ENCODE peak calls at places on chromosomes 12 and 14, in nine cellular contexts. D, G, T, A, F, V, Z, J and E are unnamed samples. For H3K4me1, the result is how much of the 10 kb centered on the place peaks cover.

GRCh38 chr12:28189774-28190320 is 409 bp upstream of the CCDC91 start:
- DNase-seq in D (peak), G (no peak), T (no peak), A (peak), F (no peak), V (no peak), Z (no peak), J (peak), E (no peak)

GRCh38 chr12:41893491-41893890 is 251.2 kb downstream of the GXYLT1 start:
- DNase-seq in D (no peak), G (no peak), T (no peak), A (no peak), F (no peak), V (no peak), Z (no peak), J (no peak), E (no peak)

GRCh38 chr12:47903927-47904646 is 707 bp downstream of the VDR start:
- DNase-seq in D (peak), G (no peak), T (no peak), A (peak), F (peak), V (no peak), Z (peak), J (peak), E (peak)

GRCh38 chr14:100662850-100663527 is 63.7 kb upstream of the DLK1 start:
- DNase-seq in D (peak), G (peak), T (peak), A (peak), F (no peak), V (peak), Z (peak), J (peak), E (peak)

GRCh38 chr12:87756721-87757120 is 272.5 kb downstream of the C12orf50 start:
- DNase-seq in D (no peak), G (no peak), T (no peak), A (no peak), F (no peak), V (no peak), Z (no peak), J (no peak), E (no peak)

GRCh38 chr14:105394714-105395537 is 3.4 kb upstream of the TEX22 start:
- DNase-seq in D (no peak), G (no peak), T (no peak), A (no peak), F (peak), V (no peak), Z (no peak), J (no peak), E (no peak)

GRCh38 chr12:93698307-93699092 is 21.3 kb downstream of the CRADD start:
- DNase-seq in D (no peak), G (no peak), T (no peak), A (no peak), F (no peak), V (no peak), Z (no peak), J (no peak), E (no peak)

GRCh38 chr12:62128186-62128965 is 131.8 kb upstream of the USP15 start:
- DNase-seq in D (no peak), G (no peak), T (no peak), A (no peak), F (no peak), V (no peak), Z (no peak), J (no peak), E (no peak)

GRCh38 chr14:85308531-85309300 is 221.2 kb upstream of the FLRT2 start:
- DNase-seq in D (no peak), G (peak), T (no peak), A (no peak), F (no peak), V (no peak), Z (no peak), J (no peak), E (no peak)

GRCh38 chr12:46357438-46358324 is 14.9 kb downstream of the SLC38A2 start:
- DNase-seq in D (peak), G (no peak), T (no peak), A (peak), F (no peak), V (no peak), Z (no peak), J (no peak), E (no peak)

GRCh38 chr12:120790114-120790513 is 64.5 kb downstream of the ACADS start:
- DNase-seq in D (no peak), G (no peak), T (no peak), A (no peak), F (no peak), V (no peak), Z (no peak), J (no peak), E (no peak)

GRCh38 chr12:96383991-96384390 is 16.2 kb downstream of the CDK17 start:
- DNase-seq in D (peak), G (no peak), T (no peak), A (no peak), F (no peak), V (no peak), Z (no peak), J (no peak), E (no peak)

GRCh38 chr12:121132601-121133481 is at the start of gene P2RX7:
- DNase-seq in D (peak), G (peak), T (peak), A (peak), F (peak), V (no peak), Z (peak), J (peak), E (peak)

GRCh38 chr14:21714318-21714929 is 40.8 kb upstream of the OR4E1 start:
- DNase-seq in D (no peak), G (no peak), T (no peak), A (no peak), F (no peak), V (no peak), Z (no peak), J (no peak), E (no peak)

GRCh38 chr12:38998887-38999482 is 93.6 kb upstream of the CPNE8 start:
- DNase-seq in D (no peak), G (no peak), T (no peak), A (no peak), F (no peak), V (no peak), Z (no peak), J (no peak), E (no peak)

GRCh38 chr12:131494741-131495524 is 216.0 kb upstream of the SFSWAP start:
- DNase-seq in D (no peak), G (no peak), T (no peak), A (no peak), F (no peak), V (no peak), Z (no peak), J (no peak), E (no peak)

GRCh38 chr12:24380122-24380521 is 430.7 kb upstream of the SOX5 start:
- DNase-seq in D (no peak), G (no peak), T (no peak), A (no peak), F (no peak), V (no peak), Z (no peak), J (no peak), E (no peak)

GRCh38 chr14:90288646-90289355 is 32.4 kb downstream of the PSMC1 start:
- DNase-seq in D (no peak), G (peak), T (no peak), A (no peak), F (no peak), V (no peak), Z (peak), J (no peak), E (no peak)

GRCh38 chr14:105300542-105301102 is at the start of gene BRF1:
- DNase-seq in D (peak), G (peak), T (peak), A (peak), F (peak), V (peak), Z (peak), J (peak), E (peak)

GRCh38 chr12:3123729-3124128 is 46.5 kb downstream of the TSPAN9 start:
- DNase-seq in D (peak), G (no peak), T (no peak), A (no peak), F (no peak), V (no peak), Z (no peak), J (no peak), E (no peak)

GRCh38 chr12:1590083-1590979 is 4.0 kb downstream of the FBXL14 start:
- DNase-seq in D (peak), G (peak), T (no peak), A (no peak), F (no peak), V (no peak), Z (no peak), J (no peak), E (no peak)

GRCh38 chr14:57957441-57957840 is 91.5 kb upstream of the SLC35F4 start:
- DNase-seq in D (no peak), G (no peak), T (no peak), A (no peak), F (no peak), V (no peak), Z (no peak), J (no peak), E (no peak)

GRCh38 chr12:102120886-102121285 is 903 bp downstream of the PARPBP start:
- DNase-seq in D (peak), G (no peak), T (no peak), A (peak), F (no peak), V (no peak), Z (no peak), J (no peak), E (no peak)

GRCh38 chr12:70213707-70214106 is 29.5 kb upstream of the CNOT2 start:
- DNase-seq in D (no peak), G (no peak), T (no peak), A (no peak), F (no peak), V (no peak), Z (no peak), J (no peak), E (no peak)

GRCh38 chr12:10331642-10332239 is 24.1 kb downstream of the KLRD1 start:
- DNase-seq in D (peak), G (peak), T (no peak), A (peak), F (no peak), V (no peak), Z (no peak), J (no peak), E (peak)

GRCh38 chr12:88733003-88733402 is 152.7 kb upstream of the KITLG start:
- DNase-seq in D (no peak), G (no peak), T (no peak), A (no peak), F (no peak), V (no peak), Z (no peak), J (no peak), E (no peak)

DNA sequence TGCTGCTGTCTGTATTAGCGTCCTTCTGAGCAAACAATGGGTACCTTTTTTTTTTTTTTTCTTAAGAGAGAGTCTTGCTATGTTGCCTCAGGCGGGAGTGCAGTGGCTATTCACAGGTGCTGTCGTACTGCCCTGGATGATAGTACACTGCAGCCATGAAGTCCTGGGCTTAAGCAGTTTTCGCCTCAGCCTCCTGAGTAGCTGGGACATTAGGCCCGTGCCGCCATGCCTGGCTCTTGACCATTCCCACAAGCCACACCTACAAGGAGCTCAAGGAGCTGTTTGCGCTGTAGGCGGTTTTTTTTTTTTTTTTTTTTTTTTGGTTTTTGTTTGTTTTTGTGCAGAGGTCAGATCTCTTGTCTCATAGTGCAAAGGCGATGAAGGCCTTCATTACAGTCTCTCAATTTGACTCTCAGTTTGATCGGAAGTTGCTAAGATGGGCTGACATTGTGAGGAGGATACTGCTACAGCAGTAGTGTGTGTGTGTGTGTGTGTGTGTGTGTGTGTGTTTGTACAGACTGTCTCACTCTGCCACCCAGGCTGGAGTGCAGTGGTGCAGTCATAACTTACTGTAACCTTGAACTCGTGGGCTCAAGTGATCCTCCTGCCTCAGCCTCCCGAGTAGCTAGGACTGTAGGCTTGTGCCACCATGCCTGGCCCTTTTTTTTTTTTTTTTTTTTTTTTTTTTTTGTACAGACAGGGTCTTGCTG is 34.2 kb downstream of the TRAF3 start:
- DNase-seq in D (no peak), G (no peak), T (no peak), A (no peak), F (no peak), V (no peak), Z (no peak), J (no peak), E (no peak)
- H3K4me1 ChIP-seq in D (under half), G (under half), T (under half), A (under half), F (under half), V (under half), Z (under half), J (under half), E (under half)

GRCh38 chr12:52258335-52258901 is 16.0 kb upstream of the KRT86 start:
- DNase-seq in D (no peak), G (peak), T (no peak), A (no peak), F (peak), V (no peak), Z (no peak), J (no peak), E (no peak)
- H3K4me3 ChIP-seq in D (peak), G (no peak), T (no peak), A (no peak), F (no peak), V (no peak), Z (peak), J (no peak), E (no peak)

GRCh38 chr14:98172243-98172778 is 1099.7 kb downstream of the BCL11B start:
- DNase-seq in D (no peak), G (no peak), T (no peak), A (peak), F (no peak), V (no peak), Z (no peak), J (no peak), E (no peak)
- H3K4me1 ChIP-seq in D (under half), G (under half), T (under half), A (half or more), F (under half), V (half or more), Z (under half), J (half or more), E (half or more)

DNA sequence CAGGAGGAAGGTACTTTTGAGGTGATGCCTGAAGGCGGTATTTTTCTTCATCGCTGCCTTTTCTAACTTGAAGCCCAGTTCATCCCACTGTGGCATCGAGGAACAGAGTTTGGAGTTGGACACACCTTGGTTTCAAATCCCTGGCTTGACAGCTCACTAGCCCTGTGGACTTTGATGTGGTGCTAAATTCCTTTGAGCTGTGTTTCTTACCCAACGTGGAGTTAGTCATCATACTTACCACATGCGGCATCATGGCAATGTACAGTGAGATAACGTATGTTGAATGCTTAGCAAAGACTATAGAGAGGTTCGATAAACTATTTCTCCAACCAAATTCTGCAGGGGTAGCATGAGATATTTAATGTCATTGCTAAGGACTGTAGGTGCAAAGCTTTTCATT is 3.4 kb downstream of the PLEKHG3 start:
- DNase-seq in D (peak), G (no peak), T (no peak), A (no peak), F (no peak), V (no peak), Z (no peak), J (no peak), E (no peak)
- H3K4me3 ChIP-seq in D (no peak), G (no peak), T (no peak), A (no peak), F (no peak), V (no peak), Z (peak), J (no peak), E (no peak)

GRCh38 chr12:113473400-113473799 is 1.7 kb upstream of the LHX5 start:
- DNase-seq in D (no peak), G (no peak), T (no peak), A (no peak), F (no peak), V (no peak), Z (no peak), J (no peak), E (no peak)

GRCh38 chr12:113475451-113476085 is 3.9 kb upstream of the LHX5 start:
- DNase-seq in D (no peak), G (no peak), T (no peak), A (no peak), F (no peak), V (no peak), Z (no peak), J (no peak), E (no peak)

GRCh38 chr12:113474635-113475436 is 3.2 kb upstream of the LHX5 start:
- DNase-seq in D (no peak), G (no peak), T (no peak), A (no peak), F (no peak), V (no peak), Z (no peak), J (no peak), E (no peak)

GRCh38 chr12:113472191-113473190 is 820 bp upstream of the LHX5 start:
- DNase-seq in D (no peak), G (peak), T (no peak), A (no peak), F (no peak), V (no peak), Z (no peak), J (no peak), E (no peak)

DNA sequence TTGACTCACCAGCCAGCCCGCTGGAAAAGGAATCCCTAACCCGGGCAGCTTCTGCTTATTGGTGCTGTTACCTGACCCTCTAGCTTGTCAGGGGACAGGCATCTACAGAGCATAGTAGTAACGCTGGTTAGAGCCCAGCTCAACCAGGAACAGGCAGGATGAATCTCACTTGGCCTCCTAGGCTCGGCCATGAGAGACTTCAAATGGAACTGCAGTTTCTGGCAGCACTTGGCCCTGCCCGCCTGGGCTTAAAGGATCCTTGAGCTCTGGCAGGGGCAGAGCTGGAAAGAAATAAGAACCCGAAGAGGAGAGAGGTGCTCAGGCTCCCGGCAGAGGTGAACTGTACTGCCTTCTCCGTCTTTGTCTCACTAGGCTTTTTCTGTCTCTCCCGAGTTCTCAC is 2.3 kb upstream of the LHX5 start:
- DNase-seq in D (no peak), G (no peak), T (no peak), A (no peak), F (no peak), V (no peak), Z (no peak), J (no peak), E (no peak)
- H3K4me1 ChIP-seq in D (under half), G (under half), T (under half), A (under half), F (under half), V (under half), Z (under half), J (under half), E (under half)

GRCh38 chr12:15733136-15733535 is 56.1 kb downstream of the EPS8 start:
- DNase-seq in D (no peak), G (no peak), T (no peak), A (no peak), F (no peak), V (no peak), Z (no peak), J (no peak), E (no peak)
- H3K4me3 ChIP-seq in D (no peak), G (no peak), T (no peak), A (no peak), F (no peak), V (no peak), Z (no peak), J (no peak), E (no peak)

GRCh38 chr12:99758997-99759396 is 111.4 kb downstream of the GARIN6 start:
- DNase-seq in D (no peak), G (no peak), T (no peak), A (no peak), F (no peak), V (no peak), Z (no peak), J (no peak), E (no peak)

DNA sequence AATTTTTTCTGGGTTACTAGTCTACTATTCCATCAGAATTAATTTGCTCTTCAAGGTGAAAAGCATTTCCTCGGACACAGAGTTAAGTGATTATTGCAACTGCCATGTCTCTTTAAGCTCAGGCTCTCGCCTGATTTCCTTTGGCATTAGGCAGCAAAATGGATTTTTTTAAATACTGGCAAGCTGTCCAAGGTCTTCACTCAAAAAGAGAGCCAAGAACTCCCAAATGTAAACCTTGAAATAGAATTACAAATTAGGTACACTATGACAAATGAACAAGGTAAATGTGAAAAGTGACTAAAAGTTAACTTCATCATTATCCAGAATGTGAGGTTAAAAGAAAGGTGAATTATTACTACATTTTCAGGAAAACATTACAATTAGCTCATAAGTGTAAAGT is 111.9 kb downstream of the GARIN6 start:
- DNase-seq in D (no peak), G (no peak), T (no peak), A (no peak), F (no peak), V (no peak), Z (no peak), J (no peak), E (no peak)
- H3K4me1 ChIP-seq in D (under half), G (under half), T (under half), A (under half), F (under half), V (under half), Z (under half), J (under half), E (under half)